ENCODE peak calls at places on chromosomes 2 and 18, in nine cellular contexts. U, C, H, P, B, A, X, G and D are unnamed samples.

GRCh38 chr2:215594766-215595165 is 158.9 kb upstream of the FN1 start:
- DNase-seq in U (no peak), P (no peak), X (no peak), H (no peak), C (no peak), G (no peak), A (no peak), B (no peak), D (no peak)

GRCh38 chr2:47119001-47119400 is 36.1 kb downstream of the STPG4 start:
- DNase-seq in U (peak), X (no peak), H (no peak), G (no peak), A (no peak), C (peak), P (no peak), B (no peak), D (no peak)

GRCh38 chr18:25262920-25263319 is 89.0 kb downstream of the ZNF521 start:
- DNase-seq in G (no peak), B (no peak), H (no peak), U (no peak), P (no peak), C (no peak), A (no peak), X (no peak), D (no peak)

GRCh38 chr2:46520108-46520507 is 40.7 kb downstream of the TMEM247 start:
- DNase-seq in G (no peak), C (no peak), P (no peak), X (no peak), U (no peak), B (no peak), H (no peak), A (no peak), D (no peak)

GRCh38 chr2:238336151-238336550 is 15.8 kb downstream of the TRAF3IP1 start:
- DNase-seq in B (no peak), A (no peak), C (no peak), G (no peak), U (no peak), P (no peak), H (no peak), X (no peak), D (no peak)

GRCh38 chr2:214135966-214136365 is 274.9 kb upstream of the VWC2L start:
- DNase-seq in P (no peak), X (no peak), B (no peak), A (no peak), C (no peak), H (no peak), G (no peak), U (no peak), D (no peak)

GRCh38 chr2:233419626-233420431 is 65.5 kb downstream of the DGKD start:
- DNase-seq in A (no peak), C (no peak), X (peak), P (no peak), H (no peak), B (no peak), G (peak), U (no peak), D (peak)

GRCh38 chr2:6757215-6757614 is 108.5 kb downstream of the CMPK2 start:
- DNase-seq in G (no peak), P (no peak), C (no peak), X (no peak), H (no peak), A (no peak), U (no peak), B (no peak), D (no peak)

GRCh38 chr2:151816858-151817257 is 11.4 kb downstream of the ARL5A start:
- DNase-seq in C (no peak), H (no peak), G (no peak), B (no peak), U (no peak), A (no peak), X (no peak), P (no peak), D (no peak)

GRCh38 chr2:196314780-196315179 is 143.4 kb upstream of the STK17B start:
- DNase-seq in G (no peak), X (no peak), P (no peak), U (no peak), B (no peak), C (no peak), H (no peak), A (no peak), D (no peak)

GRCh38 chr2:10256525-10257031 is 46.1 kb upstream of the HPCAL1 start:
- DNase-seq in A (no peak), G (no peak), P (no peak), C (no peak), X (no peak), B (no peak), U (no peak), H (no peak), D (no peak)

GRCh38 chr2:23662941-23663729 is 263.8 kb downstream of the ATAD2B start:
- DNase-seq in G (no peak), B (no peak), X (no peak), U (no peak), A (no peak), H (no peak), C (no peak), P (no peak), D (no peak)

GRCh38 chr2:37641582-37642111 is 29.8 kb downstream of the CDC42EP3 start:
- DNase-seq in U (no peak), B (no peak), G (no peak), H (no peak), C (peak), A (no peak), P (no peak), X (no peak), D (no peak)

GRCh38 chr2:23436346-23437099 is 51.5 kb downstream of the KLHL29 start:
- DNase-seq in P (no peak), U (peak), A (no peak), B (peak), X (no peak), C (no peak), H (no peak), G (no peak), D (no peak)

GRCh38 chr18:25229080-25229479 is 122.9 kb downstream of the ZNF521 start:
- DNase-seq in G (no peak), B (peak), P (no peak), U (peak), X (no peak), C (no peak), A (no peak), H (no peak), D (no peak)

GRCh38 chr2:105325389-105325963 is 4.1 kb downstream of the TGFBRAP1 start:
- DNase-seq in U (peak), C (no peak), A (no peak), B (peak), P (no peak), H (no peak), X (no peak), G (no peak), D (no peak)

GRCh38 chr18:44740000-44740399 is 59.3 kb downstream of the SETBP1 start:
- DNase-seq in C (no peak), H (no peak), X (no peak), B (no peak), P (no peak), A (no peak), U (no peak), G (no peak), D (no peak)

GRCh38 chr2:188786368-188786781 is 187.8 kb upstream of the COL3A1 start:
- DNase-seq in H (no peak), G (no peak), C (no peak), B (no peak), A (no peak), U (no peak), X (no peak), P (no peak), D (no peak)